ENCODE peak calls at places on chromosomes 4 and X, in ten cellular contexts. A is cardiac muscle cell, C is breast epithelium, R is adipocyte, U is A549, J is right atrium auricular region, P is heart left ventricle, F is Panc1, Z is colonic mucosa, L is fibroblast of lung. Y is an unnamed sample.

GRCh38 chr4:183261953-183262775 is 57.9 kb downstream of the CLDN22 start:
- DNase-seq in A (peak; percentile 84), C (peak; percentile 67), R (peak; percentile 92), U (peak; percentile 67), J (peak; percentile 85), P (peak; percentile 77), F (no peak), Z (peak; percentile 87), L (peak; percentile 65), Y (peak; percentile 88)

GRCh38 chrX:20267924-20268701 is 1.4 kb upstream of the RPS6KA3 start:
- DNase-seq in A (peak; percentile 63), C (peak; percentile 27), R (no peak), U (no peak), J (peak; percentile 59), P (peak; percentile 49), F (no peak), Z (peak; percentile 51), L (peak; percentile 31), Y (peak; percentile 70)

GRCh38 chr4:107834241-107834856 is 9.6 kb downstream of the SGMS2 start:
- DNase-seq in A (no peak), C (no peak), R (no peak), U (no peak), J (no peak), P (no peak), F (no peak), Z (no peak), L (no peak), Y (no peak)

GRCh38 chr4:14345356-14345775 is 656.9 kb upstream of the CPEB2 start:
- DNase-seq in A (peak; percentile 30), C (no peak), R (peak; percentile 46), U (no peak), J (no peak), P (no peak), F (no peak), Z (no peak), L (peak; percentile 59), Y (no peak)

GRCh38 chr4:185991750-185992149 is 77.2 kb upstream of the TLR3 start:
- DNase-seq in A (no peak), C (no peak), R (no peak), U (no peak), J (no peak), P (no peak), F (no peak), Z (no peak), L (no peak), Y (peak; percentile 30)

GRCh38 chr4:184498598-184498997 is 24.2 kb upstream of the IRF2 start:
- DNase-seq in A (no peak), C (no peak), R (no peak), U (no peak), J (no peak), P (no peak), F (no peak), Z (no peak), L (no peak), Y (no peak)

GRCh38 chr4:137156054-137156453 is 376.2 kb downstream of the PCDH18 start:
- DNase-seq in A (peak; percentile 61), C (no peak), R (peak; percentile 92), U (no peak), J (no peak), P (no peak), F (no peak), Z (no peak), L (peak; percentile 79), Y (no peak)

GRCh38 chr4:30717208-30718020 is 2.8 kb upstream of the PCDH7 start:
- DNase-seq in A (peak; percentile 72), C (no peak), R (peak; percentile 84), U (peak; percentile 27), J (no peak), P (peak; percentile 48), F (no peak), Z (peak; percentile 37), L (peak; percentile 86), Y (peak; percentile 76)

GRCh38 chr4:48149971-48150370 is 15.9 kb upstream of the TXK start:
- DNase-seq in A (no peak), C (no peak), R (no peak), U (no peak), J (no peak), P (no peak), F (no peak), Z (no peak), L (no peak), Y (no peak)

GRCh38 chr4:3681191-3681590 is 85.0 kb upstream of the ADRA2C start:
- DNase-seq in A (no peak), C (no peak), R (no peak), U (no peak), J (no peak), P (peak; percentile 3), F (no peak), Z (no peak), L (no peak), Y (no peak)

GRCh38 chr4:39631700-39632079 is 7.0 kb downstream of the SMIM14 start:
- DNase-seq in A (no peak), C (no peak), R (no peak), U (no peak), J (no peak), P (no peak), F (no peak), Z (no peak), L (no peak), Y (no peak)

GRCh38 chr4:7815981-7816380 is 123.7 kb downstream of the AFAP1 start:
- DNase-seq in A (no peak), C (no peak), R (no peak), U (no peak), J (no peak), P (no peak), F (no peak), Z (no peak), L (peak; percentile 71), Y (no peak)

GRCh38 chr4:7819446-7819845 is 120.2 kb downstream of the AFAP1 start:
- DNase-seq in A (no peak), C (no peak), R (no peak), U (no peak), J (no peak), P (no peak), F (no peak), Z (no peak), L (no peak), Y (no peak)

GRCh38 chr4:7818676-7819041 is 121.0 kb downstream of the AFAP1 start:
- DNase-seq in A (no peak), C (no peak), R (no peak), U (no peak), J (no peak), P (no peak), F (no peak), Z (no peak), L (peak; percentile 37), Y (no peak)

GRCh38 chr4:7816771-7817170 is 122.9 kb downstream of the AFAP1 start:
- DNase-seq in A (no peak), C (peak; percentile 76), R (no peak), U (no peak), J (no peak), P (no peak), F (no peak), Z (no peak), L (no peak), Y (no peak)

DNA sequence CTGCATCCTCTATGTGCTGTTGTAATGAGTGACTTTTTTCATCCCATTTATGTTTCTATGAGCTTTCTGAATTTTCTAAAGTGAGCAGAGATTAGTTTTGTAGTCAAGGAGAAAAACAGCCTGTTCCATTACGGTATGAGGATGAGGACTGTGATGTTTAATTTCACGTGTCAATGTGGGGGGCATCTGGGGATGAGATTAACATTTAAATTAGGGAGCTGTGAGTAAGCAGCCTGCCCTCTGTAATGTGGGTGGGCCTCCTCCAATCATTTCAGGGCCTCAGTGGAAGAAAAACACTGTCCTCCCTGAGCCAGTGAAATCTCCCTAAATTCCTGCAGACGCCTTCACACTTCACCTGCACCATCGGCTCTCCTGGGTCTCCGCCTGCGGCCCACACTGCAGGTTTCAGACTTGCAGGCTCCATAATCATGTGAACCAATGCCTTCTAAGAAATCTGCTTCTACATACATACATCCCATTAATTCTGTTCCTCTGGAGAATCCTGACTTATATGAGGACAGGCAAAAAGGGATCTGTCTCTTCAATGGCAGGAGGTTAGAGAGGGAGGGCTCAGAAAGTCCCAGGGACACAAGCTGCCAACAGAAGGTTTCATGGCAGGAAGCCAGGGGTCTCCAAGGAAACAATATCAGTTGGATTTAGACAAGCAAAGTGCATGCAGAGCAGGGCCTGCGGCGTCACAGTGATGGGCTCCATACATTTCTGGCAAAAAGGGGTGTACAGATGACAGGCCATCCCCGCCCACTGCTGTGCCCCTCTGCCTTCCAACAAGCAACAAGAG is 121.6 kb downstream of the AFAP1 start:
- DNase-seq in A (peak; percentile 79), C (no peak), R (no peak), U (no peak), J (no peak), P (peak; percentile 55), F (no peak), Z (no peak), L (peak; percentile 53), Y (peak; percentile 62)
- H3K4me1 ChIP-seq in A (peaks cover 38% of the 10 kb centered on the region), C (no peaks in the 10 kb centered on the region), R (peaks cover 34% of the 10 kb centered on the region), U (peaks cover 87% of the 10 kb centered on the region), J (no peaks in the 10 kb centered on the region), P (no peaks in the 10 kb centered on the region), F (peaks cover 13% of the 10 kb centered on the region), Z (no peaks in the 10 kb centered on the region), L (peaks cover 4% of the 10 kb centered on the region), Y (peaks cover 16% of the 10 kb centered on the region)

GRCh38 chrX:154420402-154420756 is 8.1 kb upstream of the ATP6AP1 start:
- DNase-seq in A (no peak), C (no peak), R (no peak), U (no peak), J (no peak), P (no peak), F (no peak), Z (no peak), L (no peak), Y (no peak)
- H3K4me1 ChIP-seq in A (no peaks in the 10 kb centered on the region), C (no peaks in the 10 kb centered on the region), R (no peaks in the 10 kb centered on the region), U (no peaks in the 10 kb centered on the region), J (no peaks in the 10 kb centered on the region), P (no peaks in the 10 kb centered on the region), F (no peaks in the 10 kb centered on the region), Z (no peaks in the 10 kb centered on the region), L (no peaks in the 10 kb centered on the region), Y (peaks cover 16% of the 10 kb centered on the region)

GRCh38 chrX:1041051-1041450 is 171.4 kb downstream of the CRLF2 start:
- DNase-seq in A (no peak), C (no peak), R (no peak), U (no peak), J (no peak), P (no peak), F (no peak), Z (no peak), L (no peak), Y (no peak)
- H3K4me1 ChIP-seq in A (no peaks in the 10 kb centered on the region), C (no peaks in the 10 kb centered on the region), R (no peaks in the 10 kb centered on the region), U (no peaks in the 10 kb centered on the region), J (no peaks in the 10 kb centered on the region), P (no peaks in the 10 kb centered on the region), F (no peaks in the 10 kb centered on the region), Z (no peaks in the 10 kb centered on the region), L (no peaks in the 10 kb centered on the region), Y (no peaks in the 10 kb centered on the region)

DNA sequence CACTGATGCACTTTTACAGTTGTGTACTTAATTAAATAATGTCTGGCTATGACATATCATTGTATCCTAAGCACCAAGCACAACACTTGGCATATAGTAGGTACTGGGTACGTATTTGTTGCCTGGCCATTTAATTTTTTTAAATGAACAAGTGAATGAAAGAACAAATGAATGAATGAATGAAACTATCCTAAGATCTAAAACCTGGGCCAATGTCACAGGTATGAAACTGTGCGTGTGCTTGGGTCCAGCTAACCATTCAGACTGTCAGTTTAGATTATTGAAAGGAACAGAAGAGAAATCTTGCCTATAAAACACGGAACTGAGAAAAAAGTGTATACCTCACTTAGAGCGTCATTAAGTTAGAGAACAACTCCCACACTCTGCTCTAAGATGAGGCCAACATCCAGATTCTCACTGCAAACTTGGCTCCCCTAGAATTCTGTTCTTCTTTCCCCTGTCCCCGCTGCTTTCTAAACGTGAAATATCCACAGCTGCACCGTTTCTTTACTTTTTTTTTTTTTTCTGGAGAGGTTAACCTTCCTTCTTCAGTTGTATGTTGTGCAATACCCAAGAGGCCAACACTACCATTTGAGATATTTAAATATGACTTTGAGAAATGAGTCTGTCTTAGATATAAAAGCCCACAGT is 17.3 kb upstream of the SEL1L3 start:
- DNase-seq in A (peak; percentile 84), C (no peak), R (peak; percentile 36), U (no peak), J (no peak), P (no peak), F (no peak), Z (no peak), L (peak; percentile 36), Y (no peak)
- H3K4me1 ChIP-seq in A (no peaks in the 10 kb centered on the region), C (no peaks in the 10 kb centered on the region), R (peaks cover 21% of the 10 kb centered on the region), U (no peaks in the 10 kb centered on the region), J (no peaks in the 10 kb centered on the region), P (no peaks in the 10 kb centered on the region), F (no peaks in the 10 kb centered on the region), Z (no peaks in the 10 kb centered on the region), L (peaks cover 9% of the 10 kb centered on the region), Y (no peaks in the 10 kb centered on the region)